ENCODE peak calls at places on chromosome 3, in seven cellular contexts. One of them, this sample, is unnamed.

GRCh38 chr3:182979103-182979697 is 1.1 kb downstream of the DCUN1D1 start:
- DNase-seq in fibroblast of lung: no peak
- DNase-seq in iPS-NIHi11: no peak
- DNase-seq in HS-27A: no peak
- DNase-seq in activated CD8-positive, alpha-beta memory T cell treated with anti-CD3 and anti-CD28 coated beads for 24 hours: no peak
- DNase-seq in heart right ventricle: no peak
- DNase-seq in stimulated activated CD8-positive, alpha-beta memory T cell treated with anti-CD3 and anti-CD28 coated beads, Interleukin-4, amount 100 ng/mL, for 24 hours: no peak
- DNase-seq in this sample: no peak

GRCh38 chr3:151015762-151016161 is 43.2 kb upstream of the CLRN1 start:
- DNase-seq in iPS-NIHi11: no peak
- DNase-seq in HS-27A: no peak
- DNase-seq in fibroblast of lung: no peak
- DNase-seq in stimulated activated CD8-positive, alpha-beta memory T cell treated with anti-CD3 and anti-CD28 coated beads, Interleukin-4, amount 100 ng/mL, for 24 hours: no peak
- DNase-seq in heart right ventricle: no peak
- DNase-seq in activated CD8-positive, alpha-beta memory T cell treated with anti-CD3 and anti-CD28 coated beads for 24 hours: no peak
- DNase-seq in this sample: no peak

GRCh38 chr3:160478338-160478737 is 28.8 kb upstream of the TRIM59 start:
- DNase-seq in fibroblast of lung: peak
- DNase-seq in HS-27A: no peak
- DNase-seq in heart right ventricle: no peak
- DNase-seq in iPS-NIHi11: no peak
- DNase-seq in activated CD8-positive, alpha-beta memory T cell treated with anti-CD3 and anti-CD28 coated beads for 24 hours: no peak
- DNase-seq in stimulated activated CD8-positive, alpha-beta memory T cell treated with anti-CD3 and anti-CD28 coated beads, Interleukin-4, amount 100 ng/mL, for 24 hours: no peak
- DNase-seq in this sample: peak

GRCh38 chr3:177598110-177598833 is 401.0 kb upstream of the TBL1XR1 start:
- DNase-seq in iPS-NIHi11: no peak
- DNase-seq in HS-27A: no peak
- DNase-seq in stimulated activated CD8-positive, alpha-beta memory T cell treated with anti-CD3 and anti-CD28 coated beads, Interleukin-4, amount 100 ng/mL, for 24 hours: no peak
- DNase-seq in heart right ventricle: no peak
- DNase-seq in fibroblast of lung: peak
- DNase-seq in activated CD8-positive, alpha-beta memory T cell treated with anti-CD3 and anti-CD28 coated beads for 24 hours: no peak
- DNase-seq in this sample: no peak

GRCh38 chr3:197490098-197490497 is 65.7 kb downstream of the BDH1 start:
- DNase-seq in stimulated activated CD8-positive, alpha-beta memory T cell treated with anti-CD3 and anti-CD28 coated beads, Interleukin-4, amount 100 ng/mL, for 24 hours: no peak
- DNase-seq in HS-27A: peak
- DNase-seq in heart right ventricle: no peak
- DNase-seq in fibroblast of lung: peak
- DNase-seq in iPS-NIHi11: no peak
- DNase-seq in activated CD8-positive, alpha-beta memory T cell treated with anti-CD3 and anti-CD28 coated beads for 24 hours: no peak
- DNase-seq in this sample: peak

GRCh38 chr3:150925751-150926201 is 20.5 kb upstream of the MINDY4B start:
- DNase-seq in iPS-NIHi11: peak
- DNase-seq in fibroblast of lung: peak
- DNase-seq in stimulated activated CD8-positive, alpha-beta memory T cell treated with anti-CD3 and anti-CD28 coated beads, Interleukin-4, amount 100 ng/mL, for 24 hours: peak
- DNase-seq in activated CD8-positive, alpha-beta memory T cell treated with anti-CD3 and anti-CD28 coated beads for 24 hours: peak
- DNase-seq in HS-27A: no peak
- DNase-seq in heart right ventricle: peak
- DNase-seq in this sample: no peak

GRCh38 chr3:100605358-100605757 is 4.0 kb upstream of the ADGRG7 start:
- DNase-seq in fibroblast of lung: no peak
- DNase-seq in activated CD8-positive, alpha-beta memory T cell treated with anti-CD3 and anti-CD28 coated beads for 24 hours: no peak
- DNase-seq in iPS-NIHi11: no peak
- DNase-seq in stimulated activated CD8-positive, alpha-beta memory T cell treated with anti-CD3 and anti-CD28 coated beads, Interleukin-4, amount 100 ng/mL, for 24 hours: no peak
- DNase-seq in HS-27A: no peak
- DNase-seq in heart right ventricle: no peak
- DNase-seq in this sample: no peak

GRCh38 chr3:136247436-136247835 is 2.7 kb upstream of the PCCB start:
- DNase-seq in iPS-NIHi11: peak
- DNase-seq in activated CD8-positive, alpha-beta memory T cell treated with anti-CD3 and anti-CD28 coated beads for 24 hours: no peak
- DNase-seq in fibroblast of lung: no peak
- DNase-seq in heart right ventricle: no peak
- DNase-seq in stimulated activated CD8-positive, alpha-beta memory T cell treated with anti-CD3 and anti-CD28 coated beads, Interleukin-4, amount 100 ng/mL, for 24 hours: no peak
- DNase-seq in HS-27A: no peak
- DNase-seq in this sample: no peak